ENCODE peak calls at places on chromosomes 2 and 18, in nine cellular contexts. One of them, this sample, is unnamed.
A peak's percentile ranks its signal among the peaks of the same experiment; 100 is the strongest.

GRCh38 chr2:238108423-238109201 is 8.5 kb downstream of the ESPNL start:
- DNase-seq in brain microvascular endothelial cell: no peak
- DNase-seq in psoas muscle: peak; percentile 61
- DNase-seq in GM12864: peak; percentile 56
- DNase-seq in NB4: peak; percentile 61
- DNase-seq in GM23338: peak; percentile 60
- DNase-seq in pancreas: peak; percentile 13
- DNase-seq in AG04450: no peak
- DNase-seq in bronchial epithelial cell: no peak
- DNase-seq in this sample: no peak

GRCh38 chr2:232372231-232373208 is 6.0 kb upstream of the ALPP start:
- DNase-seq in brain microvascular endothelial cell: peak; percentile 44
- DNase-seq in pancreas: no peak
- DNase-seq in psoas muscle: no peak
- DNase-seq in bronchial epithelial cell: peak; percentile 30
- DNase-seq in AG04450: no peak
- DNase-seq in GM12864: no peak
- DNase-seq in NB4: peak; percentile 91
- DNase-seq in GM23338: no peak
- DNase-seq in this sample: no peak

GRCh38 chr18:24063121-24063731 is 48.7 kb downstream of the TTC39C start:
- DNase-seq in bronchial epithelial cell: peak; percentile 77
- DNase-seq in GM23338: no peak
- DNase-seq in NB4: no peak
- DNase-seq in AG04450: peak; percentile 23
- DNase-seq in psoas muscle: no peak
- DNase-seq in GM12864: no peak
- DNase-seq in brain microvascular endothelial cell: peak; percentile 56
- DNase-seq in pancreas: no peak
- DNase-seq in this sample: no peak

GRCh38 chr2:101328474-101329007 is 20.0 kb upstream of the RNF149 start:
- DNase-seq in GM12864: no peak
- DNase-seq in brain microvascular endothelial cell: no peak
- DNase-seq in psoas muscle: no peak
- DNase-seq in bronchial epithelial cell: peak; percentile 97
- DNase-seq in NB4: peak; percentile 93
- DNase-seq in AG04450: peak; percentile 42
- DNase-seq in GM23338: no peak
- DNase-seq in pancreas: no peak
- DNase-seq in this sample: no peak

GRCh38 chr2:101524811-101525430 is 50.0 kb upstream of the RFX8 start:
- DNase-seq in brain microvascular endothelial cell: no peak
- DNase-seq in pancreas: no peak
- DNase-seq in psoas muscle: peak; percentile 64
- DNase-seq in GM23338: no peak
- DNase-seq in AG04450: no peak
- DNase-seq in NB4: peak; percentile 85
- DNase-seq in GM12864: no peak
- DNase-seq in bronchial epithelial cell: no peak
- DNase-seq in this sample: no peak

GRCh38 chr18:23307567-23308295 is 145.4 kb upstream of the RIOK3 start:
- DNase-seq in pancreas: no peak
- DNase-seq in GM23338: no peak
- DNase-seq in AG04450: no peak
- DNase-seq in brain microvascular endothelial cell: peak; percentile 80
- DNase-seq in psoas muscle: no peak
- DNase-seq in GM12864: no peak
- DNase-seq in NB4: peak; percentile 64
- DNase-seq in bronchial epithelial cell: no peak
- DNase-seq in this sample: peak; percentile 50

GRCh38 chr2:128076461-128077106 is 14.4 kb upstream of the UGGT1 start:
- DNase-seq in bronchial epithelial cell: peak; percentile 4
- DNase-seq in GM23338: no peak
- DNase-seq in psoas muscle: no peak
- DNase-seq in pancreas: no peak
- DNase-seq in AG04450: no peak
- DNase-seq in brain microvascular endothelial cell: no peak
- DNase-seq in GM12864: no peak
- DNase-seq in NB4: no peak
- DNase-seq in this sample: no peak

GRCh38 chr18:23238152-23238531 is 102.9 kb downstream of the CABLES1 start:
- DNase-seq in bronchial epithelial cell: peak; percentile 62
- DNase-seq in GM12864: no peak
- DNase-seq in NB4: no peak
- DNase-seq in psoas muscle: no peak
- DNase-seq in GM23338: no peak
- DNase-seq in brain microvascular endothelial cell: peak; percentile 49
- DNase-seq in pancreas: no peak
- DNase-seq in AG04450: no peak
- DNase-seq in this sample: no peak

GRCh38 chr2:34307636-34308035 is 708.5 kb upstream of the FAM98A start:
- DNase-seq in AG04450: no peak
- DNase-seq in psoas muscle: no peak
- DNase-seq in NB4: no peak
- DNase-seq in pancreas: no peak
- DNase-seq in GM23338: peak; percentile 1
- DNase-seq in GM12864: no peak
- DNase-seq in brain microvascular endothelial cell: no peak
- DNase-seq in bronchial epithelial cell: no peak
- DNase-seq in this sample: no peak

GRCh38 chr2:201517094-201517493 is 65.6 kb downstream of the STRADB start:
- DNase-seq in GM12864: no peak
- DNase-seq in AG04450: no peak
- DNase-seq in NB4: no peak
- DNase-seq in pancreas: no peak
- DNase-seq in psoas muscle: no peak
- DNase-seq in GM23338: no peak
- DNase-seq in brain microvascular endothelial cell: peak; percentile 2
- DNase-seq in bronchial epithelial cell: peak; percentile 3
- DNase-seq in this sample: no peak

GRCh38 chr18:77088977-77089795 is 43.4 kb downstream of the MBP start:
- DNase-seq in bronchial epithelial cell: peak; percentile 60
- DNase-seq in brain microvascular endothelial cell: no peak
- DNase-seq in GM23338: peak; percentile 79
- DNase-seq in NB4: no peak
- DNase-seq in pancreas: no peak
- DNase-seq in AG04450: no peak
- DNase-seq in GM12864: no peak
- DNase-seq in psoas muscle: peak; percentile 87
- DNase-seq in this sample: no peak
- TF ChIP-seq CTCF in bronchial epithelial cell: no peak
- TF ChIP-seq CTCF in brain microvascular endothelial cell: no peak
- TF ChIP-seq CTCF in GM23338: no peak
- TF ChIP-seq CTCF in NB4: no peak
- TF ChIP-seq CTCF in pancreas: no peak
- TF ChIP-seq CTCF in AG04450: no peak
- TF ChIP-seq CTCF in GM12864: no peak
- TF ChIP-seq CTCF in psoas muscle: no peak
- TF ChIP-seq CTCF in this sample: no peak

GRCh38 chr18:78913830-78914585 is 65.6 kb upstream of the SALL3 start:
- DNase-seq in pancreas: no peak
- DNase-seq in psoas muscle: no peak
- DNase-seq in brain microvascular endothelial cell: no peak
- DNase-seq in NB4: no peak
- DNase-seq in GM23338: no peak
- DNase-seq in bronchial epithelial cell: no peak
- DNase-seq in AG04450: no peak
- DNase-seq in GM12864: no peak
- DNase-seq in this sample: no peak

GRCh38 chr18:78913395-78913794 is 66.2 kb upstream of the SALL3 start:
- DNase-seq in psoas muscle: no peak
- DNase-seq in GM23338: no peak
- DNase-seq in AG04450: no peak
- DNase-seq in NB4: no peak
- DNase-seq in GM12864: no peak
- DNase-seq in pancreas: no peak
- DNase-seq in bronchial epithelial cell: no peak
- DNase-seq in brain microvascular endothelial cell: no peak
- DNase-seq in this sample: no peak

GRCh38 chr18:78912336-78912735 is 67.3 kb upstream of the SALL3 start:
- DNase-seq in psoas muscle: no peak
- DNase-seq in AG04450: no peak
- DNase-seq in GM23338: no peak
- DNase-seq in pancreas: no peak
- DNase-seq in brain microvascular endothelial cell: no peak
- DNase-seq in GM12864: no peak
- DNase-seq in NB4: no peak
- DNase-seq in bronchial epithelial cell: no peak
- DNase-seq in this sample: no peak

GRCh38 chr18:78911751-78912283 is 67.8 kb upstream of the SALL3 start:
- DNase-seq in GM23338: no peak
- DNase-seq in GM12864: no peak
- DNase-seq in AG04450: no peak
- DNase-seq in pancreas: no peak
- DNase-seq in bronchial epithelial cell: no peak
- DNase-seq in psoas muscle: no peak
- DNase-seq in brain microvascular endothelial cell: no peak
- DNase-seq in NB4: no peak
- DNase-seq in this sample: no peak

GRCh38 chr18:78912862-78913261 is 66.8 kb upstream of the SALL3 start:
- DNase-seq in GM12864: no peak
- DNase-seq in GM23338: no peak
- DNase-seq in AG04450: no peak
- DNase-seq in NB4: no peak
- DNase-seq in brain microvascular endothelial cell: no peak
- DNase-seq in pancreas: no peak
- DNase-seq in psoas muscle: no peak
- DNase-seq in bronchial epithelial cell: no peak
- DNase-seq in this sample: no peak
- TF ChIP-seq CTCF in GM12864: no peak
- TF ChIP-seq CTCF in GM23338: no peak
- TF ChIP-seq CTCF in AG04450: no peak
- TF ChIP-seq CTCF in NB4: no peak
- TF ChIP-seq CTCF in brain microvascular endothelial cell: no peak
- TF ChIP-seq CTCF in pancreas: no peak
- TF ChIP-seq CTCF in psoas muscle: no peak
- TF ChIP-seq CTCF in bronchial epithelial cell: no peak
- TF ChIP-seq CTCF in this sample: no peak

DNA sequence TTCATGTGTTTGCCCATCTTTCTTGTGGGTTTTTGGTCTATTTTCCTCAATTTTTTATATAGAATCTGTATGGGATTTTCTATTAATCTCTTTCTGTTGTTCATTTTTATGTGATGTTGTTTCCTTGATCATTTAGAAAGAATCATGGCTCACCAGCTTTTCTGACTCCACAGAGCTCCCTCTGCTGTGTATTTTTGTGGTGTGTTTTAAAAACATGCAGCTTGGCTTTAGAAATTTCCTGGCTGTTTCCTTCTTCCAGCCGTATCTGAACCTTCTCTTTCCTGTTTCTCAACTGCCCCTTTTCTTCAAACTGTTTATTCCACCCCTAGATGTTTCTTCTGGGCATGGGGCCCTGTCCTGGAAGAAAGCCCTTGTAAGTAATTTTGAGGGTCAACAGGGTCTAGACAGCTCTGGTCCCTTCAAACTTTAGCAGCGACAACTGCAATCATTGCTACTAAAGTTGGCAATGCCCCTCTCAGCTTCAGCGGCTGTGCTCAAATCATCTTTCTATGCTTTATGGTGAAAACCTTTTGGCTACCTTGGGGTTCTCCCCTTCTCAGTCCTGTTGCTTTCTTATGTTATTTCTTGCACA is 17.6 kb upstream of the COPS8 start:
- DNase-seq in brain microvascular endothelial cell: no peak
- DNase-seq in pancreas: no peak
- DNase-seq in bronchial epithelial cell: no peak
- DNase-seq in NB4: no peak
- DNase-seq in psoas muscle: no peak
- DNase-seq in GM23338: no peak
- DNase-seq in AG04450: no peak
- DNase-seq in GM12864: no peak
- DNase-seq in this sample: no peak
- TF ChIP-seq CTCF in brain microvascular endothelial cell: peak; percentile 32
- TF ChIP-seq CTCF in pancreas: no peak
- TF ChIP-seq CTCF in bronchial epithelial cell: no peak
- TF ChIP-seq CTCF in NB4: no peak
- TF ChIP-seq CTCF in psoas muscle: no peak
- TF ChIP-seq CTCF in GM23338: no peak
- TF ChIP-seq CTCF in AG04450: peak; percentile 31
- TF ChIP-seq CTCF in GM12864: no peak
- TF ChIP-seq CTCF in this sample: no peak

DNA sequence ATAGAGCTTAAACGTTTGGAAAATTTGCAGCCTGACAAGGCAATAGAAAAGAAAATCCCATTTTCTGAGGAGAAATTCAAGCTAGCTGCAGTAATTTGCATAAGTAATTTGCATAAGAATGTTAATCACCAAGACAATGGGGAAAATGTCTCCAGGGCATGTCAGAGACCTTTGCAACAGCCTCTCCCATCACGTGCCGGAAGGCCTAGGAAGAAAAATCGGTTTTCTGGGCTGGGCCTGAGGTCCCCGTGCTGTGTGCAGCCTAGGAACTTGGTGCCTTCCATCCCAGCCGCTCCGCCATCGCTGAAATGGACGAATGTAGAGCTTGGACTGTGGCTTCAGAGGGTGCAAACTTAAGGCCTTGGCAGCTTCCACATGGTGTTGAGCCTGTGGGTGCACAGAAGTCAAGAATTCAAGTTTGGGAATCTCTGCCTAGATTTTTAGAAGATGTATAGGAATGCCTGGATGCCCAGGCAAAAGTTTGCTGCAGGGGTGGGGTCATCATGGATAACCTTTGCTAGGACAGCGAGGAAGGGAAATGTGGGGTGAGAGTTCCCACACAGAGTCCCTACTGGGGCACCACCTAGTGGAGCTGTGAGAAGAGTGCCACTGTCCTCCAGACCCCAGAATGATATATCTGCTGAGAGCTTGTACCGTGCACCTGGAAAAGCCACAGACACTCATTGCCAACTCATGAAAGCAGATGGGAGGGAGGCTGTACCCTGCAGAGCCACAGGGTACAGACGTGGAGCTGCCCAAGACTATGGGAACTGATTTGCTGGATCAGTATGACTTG is 164.6 kb downstream of the GULP1 start:
- DNase-seq in AG04450: no peak
- DNase-seq in pancreas: no peak
- DNase-seq in bronchial epithelial cell: no peak
- DNase-seq in GM23338: peak; percentile 91
- DNase-seq in brain microvascular endothelial cell: no peak
- DNase-seq in NB4: peak; percentile 5
- DNase-seq in psoas muscle: no peak
- DNase-seq in GM12864: no peak
- DNase-seq in this sample: no peak
- TF ChIP-seq CTCF in AG04450: peak; percentile 24
- TF ChIP-seq CTCF in pancreas: no peak
- TF ChIP-seq CTCF in bronchial epithelial cell: no peak
- TF ChIP-seq CTCF in GM23338: peak; percentile 57
- TF ChIP-seq CTCF in brain microvascular endothelial cell: peak; percentile 55
- TF ChIP-seq CTCF in NB4: peak; percentile 15
- TF ChIP-seq CTCF in psoas muscle: no peak
- TF ChIP-seq CTCF in GM12864: peak; percentile 44
- TF ChIP-seq CTCF in this sample: peak; percentile 6

GRCh38 chr2:57549642-57550102 is 496.9 kb upstream of the VRK2 start:
- DNase-seq in pancreas: no peak
- DNase-seq in NB4: peak; percentile 61
- DNase-seq in GM23338: peak; percentile 58
- DNase-seq in brain microvascular endothelial cell: peak; percentile 6
- DNase-seq in AG04450: no peak
- DNase-seq in bronchial epithelial cell: peak; percentile 15
- DNase-seq in GM12864: no peak
- DNase-seq in psoas muscle: no peak
- DNase-seq in this sample: peak; percentile 4
- TF ChIP-seq CTCF in pancreas: no peak
- TF ChIP-seq CTCF in NB4: peak; percentile 62
- TF ChIP-seq CTCF in GM23338: peak; percentile 79
- TF ChIP-seq CTCF in brain microvascular endothelial cell: peak; percentile 40
- TF ChIP-seq CTCF in AG04450: peak; percentile 7
- TF ChIP-seq CTCF in bronchial epithelial cell: peak; percentile 21
- TF ChIP-seq CTCF in GM12864: peak; percentile 57
- TF ChIP-seq CTCF in psoas muscle: no peak
- TF ChIP-seq CTCF in this sample: peak; percentile 48